ENCODE peak calls at places on chromosome X, in seven cellular contexts. X is ascending aorta; V is fibroblast of the aortic adventitia; M is stomach; Z is DMS153; Y is CD8-positive, alpha-beta T cell; L is posterior cingulate gyrus. H is an unnamed sample.

GRCh38 chrX:150762258-150762867 is 69.2 kb downstream of the MTMR1 start:
- DNase-seq in M (no peak), V (no peak), L (no peak), Z (no peak), Y (no peak), X (no peak), H (no peak)

GRCh38 chrX:16096131-16096530 is 27.2 kb upstream of the GRPR start:
- DNase-seq in Z (no peak), L (no peak), M (no peak), Y (no peak), X (no peak), V (no peak), H (no peak)

GRCh38 chrX:20144491-20144890 is 2.9 kb upstream of the EIF1AX start:
- DNase-seq in V (no peak), M (no peak), X (no peak), Y (no peak), Z (no peak), L (no peak), H (no peak)

GRCh38 chrX:130994671-130995070 is 63.5 kb upstream of the ARHGAP36 start:
- DNase-seq in Z (no peak), Y (no peak), L (no peak), V (peak; percentile 18), X (no peak), M (no peak), H (peak; percentile 13)

GRCh38 chrX:118975831-118976598 is 1.6 kb downstream of the LONRF3 start:
- DNase-seq in Z (no peak), M (peak; percentile 66), V (peak; percentile 11), X (peak; percentile 71), Y (peak; percentile 72), L (no peak), H (peak; percentile 21)

GRCh38 chrX:40314070-40314469 is 216.3 kb upstream of the BCOR start:
- DNase-seq in M (no peak), V (no peak), L (peak; percentile 30), X (no peak), Z (no peak), Y (no peak), H (no peak)

GRCh38 chrX:47200385-47201150 is 6.9 kb downstream of the UBA1 start:
- DNase-seq in V (peak; percentile 94), X (no peak), Y (no peak), M (no peak), Z (no peak), L (no peak), H (no peak)

GRCh38 chrX:81708506-81708905 is 506.6 kb downstream of the SH3BGRL start:
- DNase-seq in X (no peak), Z (no peak), Y (no peak), L (no peak), V (no peak), M (no peak), H (no peak)

GRCh38 chrX:74133156-74133796 is 170.7 kb upstream of the ZCCHC13 start:
- DNase-seq in L (no peak), Z (peak; percentile 14), Y (peak; percentile 28), M (no peak), X (no peak), V (peak; percentile 88), H (peak; percentile 63)

GRCh38 chrX:148371251-148371650 is 129.2 kb upstream of the AFF2 start:
- DNase-seq in X (no peak), L (no peak), V (no peak), Z (no peak), M (no peak), Y (no peak), H (no peak)

GRCh38 chrX:39427492-39428289 is 626.4 kb downstream of the MID1IP1 start:
- DNase-seq in M (no peak), Z (no peak), Y (peak; percentile 14), V (peak; percentile 40), L (no peak), X (no peak), H (no peak)

GRCh38 chrX:125322431-125322830 is 2.8 kb downstream of the TEX13C start:
- DNase-seq in L (no peak), Z (no peak), Y (no peak), X (no peak), M (no peak), V (no peak), H (no peak)

GRCh38 chrX:9566150-9566621 is 101.3 kb downstream of the TBL1X start:
- DNase-seq in V (peak; percentile 86), Y (peak; percentile 25), X (no peak), L (peak; percentile 44), M (peak; percentile 43), Z (no peak), H (peak; percentile 18)

GRCh38 chrX:6021316-6022091 is 207.2 kb downstream of the NLGN4X start:
- DNase-seq in V (no peak), Z (peak; percentile 18), X (no peak), L (peak; percentile 43), Y (peak; percentile 12), M (peak; percentile 49), H (peak; percentile 59)

GRCh38 chrX:48578661-48579128 is 4.4 kb downstream of the RBM3 start:
- DNase-seq in Z (no peak), V (peak; percentile 16), L (no peak), Y (no peak), X (no peak), M (no peak), H (no peak)

GRCh38 chrX:54157561-54157960 is 25.5 kb downstream of the FAM120C start:
- DNase-seq in M (no peak), Y (no peak), X (no peak), L (no peak), V (no peak), Z (no peak), H (no peak)

GRCh38 chrX:96924581-96924980 is 40.9 kb downstream of the RPA4 start:
- DNase-seq in X (no peak), Z (no peak), Y (no peak), M (no peak), L (no peak), V (no peak), H (no peak)

GRCh38 chrX:70034646-70035045 is 15.1 kb downstream of the AWAT2 start:
- DNase-seq in L (no peak), M (no peak), Y (no peak), X (no peak), V (no peak), Z (no peak), H (no peak)

GRCh38 chrX:116694046-116694445 is 231.3 kb upstream of the CT83 start:
- DNase-seq in L (no peak), X (no peak), Z (no peak), M (no peak), V (no peak), Y (no peak), H (no peak)

GRCh38 chrX:112536544-112536943 is 143.2 kb downstream of the LHFPL1 start:
- DNase-seq in Z (no peak), M (no peak), V (no peak), L (no peak), X (no peak), Y (no peak), H (no peak)

GRCh38 chrX:85031505-85031904 is 27.8 kb downstream of the APOOL start:
- DNase-seq in Z (no peak), V (no peak), L (no peak), Y (no peak), M (no peak), X (no peak), H (no peak)

GRCh38 chrX:9396930-9397329 is 67.9 kb upstream of the TBL1X start:
- DNase-seq in L (no peak), Y (no peak), M (no peak), V (peak; percentile 18), Z (no peak), X (no peak), H (no peak)

GRCh38 chrX:15930585-15930984 is 76.0 kb upstream of the AP1S2 start:
- DNase-seq in L (no peak), Y (no peak), X (no peak), M (no peak), Z (peak; percentile 47), V (peak; percentile 61), H (peak; percentile 13)

GRCh38 chrX:110133735-110134370 is 130.9 kb downstream of the TMEM164 start:
- DNase-seq in L (no peak), V (no peak), Z (peak; percentile 13), X (no peak), M (no peak), Y (no peak), H (no peak)

GRCh38 chrX:35696760-35697234 is 101.3 kb upstream of the MAGEB16 start:
- DNase-seq in Y (no peak), Z (no peak), M (no peak), L (no peak), X (no peak), V (no peak), H (no peak)

GRCh38 chrX:31153475-31154047 is 81.7 kb upstream of the FTHL17 start:
- DNase-seq in V (no peak), Z (no peak), X (no peak), L (no peak), Y (no peak), M (no peak), H (no peak)

GRCh38 chrX:55109304-55109703 is 20.5 kb downstream of the PAGE2 start:
- DNase-seq in Z (no peak), Y (no peak), M (no peak), L (no peak), X (no peak), V (peak; percentile 62), H (no peak)

GRCh38 chrX:7110821-7111276 is 36.7 kb upstream of the STS start:
- DNase-seq in L (no peak), Y (no peak), Z (no peak), V (no peak), M (no peak), X (no peak), H (no peak)

GRCh38 chrX:39896951-39897740 is 200.6 kb downstream of the BCOR start:
- DNase-seq in Y (no peak), V (peak; percentile 72), L (no peak), Z (no peak), M (no peak), X (no peak), H (peak; percentile 74)

GRCh38 chrX:97490656-97491055 is 606.9 kb downstream of the RPA4 start:
- DNase-seq in Z (no peak), V (no peak), L (no peak), X (no peak), Y (no peak), M (no peak), H (no peak)

GRCh38 chrX:86171366-86171765 is 23.1 kb downstream of the DACH2 start:
- DNase-seq in V (peak; percentile 2), L (no peak), M (no peak), Y (no peak), X (no peak), Z (peak; percentile 0), H (no peak)

GRCh38 chrX:138756234-138756633 is 44.7 kb upstream of the FGF13 start:
- DNase-seq in L (no peak), V (peak; percentile 56), Z (peak; percentile 23), X (no peak), Y (no peak), M (no peak), H (peak; percentile 63)

GRCh38 chrX:154352466-154352865 is 22.0 kb downstream of the FLNA start:
- DNase-seq in V (no peak), M (no peak), X (no peak), L (no peak), Z (no peak), Y (no peak), H (no peak)

GRCh38 chrX:115892056-115892708 is 278.4 kb upstream of the AGTR2 start:
- DNase-seq in M (no peak), L (peak; percentile 42), X (no peak), Z (no peak), Y (no peak), V (peak; percentile 6), H (no peak)